ENCODE peak calls at places on chromosomes 11 and 22, in four cellular contexts. W is NCI-H460, M is germinal center, K is GM12864. U is an unnamed sample.

GRCh38 chr11:27926056-27926455 is 181.9 kb downstream of the KIF18A start:
- DNase-seq in M (no peak), W (no peak), K (no peak), U (no peak)

GRCh38 chr22:37545703-37546435 is 14.4 kb upstream of the CDC42EP1 start:
- DNase-seq in K (no peak), M (no peak), W (peak), U (no peak)

GRCh38 chr11:111938687-111939160 is 1.6 kb downstream of the DIXDC1 start:
- DNase-seq in M (peak), K (peak), W (no peak), U (no peak)

GRCh38 chr22:30968015-30968923 is at the start of gene MORC2:
- DNase-seq in K (no peak), M (no peak), W (no peak), U (no peak)

GRCh38 chr11:76911415-76911808 is 50.7 kb downstream of the ACER3 start:
- DNase-seq in K (no peak), M (no peak), W (no peak), U (no peak)

GRCh38 chr11:116412118-116412889 is 360.5 kb downstream of the BUD13 start:
- DNase-seq in K (no peak), W (no peak), M (no peak), U (no peak)

GRCh38 chr22:17867160-17867785 is 93.0 kb upstream of the BID start:
- DNase-seq in M (no peak), W (no peak), K (no peak), U (no peak)

GRCh38 chr11:12235549-12235944 is 125.2 kb downstream of the MICAL2 start:
- DNase-seq in K (no peak), M (no peak), W (no peak), U (no peak)